ENCODE peak calls at places on chromosome 2, in ten cellular contexts. E is activated CD8-positive, alpha-beta memory T cell treated with anti-CD3 and anti-CD28 coated beads for 4 hours; B is small intestine; F is Daoy; D is lung microvascular endothelial cell; S is foreskin fibroblast; Z is PC-3; A is memory B cell; O is DMS79 treated with DMSO at 0.1 percent for 48 hours; W is activated naive CD4-positive, alpha-beta T cell. R is an unnamed sample.

GRCh38 chr2:187138240-187138639 is 289.3 kb upstream of the ZSWIM2 start:
- DNase-seq in E (no peak), B (peak; percentile 21), F (no peak), D (peak; percentile 75), S (peak; percentile 64), Z (peak; percentile 52), A (no peak), O (no peak), W (no peak), R (peak; percentile 35)

GRCh38 chr2:44130441-44130840 is 38.2 kb upstream of the PPM1B start:
- DNase-seq in E (no peak), B (no peak), F (no peak), D (peak; percentile 6), S (peak; percentile 58), Z (no peak), A (no peak), O (no peak), W (no peak), R (peak; percentile 29)

GRCh38 chr2:28454016-28454930 is 41.6 kb upstream of the PLB1 start:
- DNase-seq in E (no peak), B (no peak), F (no peak), D (no peak), S (peak; percentile 67), Z (peak; percentile 28), A (no peak), O (peak; percentile 39), W (no peak), R (no peak)

GRCh38 chr2:71530246-71530986 is 77.1 kb downstream of the DYSF start:
- DNase-seq in E (no peak), B (peak; percentile 42), F (peak; percentile 34), D (peak; percentile 65), S (peak; percentile 53), Z (peak; percentile 62), A (no peak), O (peak; percentile 15), W (no peak), R (peak; percentile 45)

GRCh38 chr2:135473567-135473966 is 57.5 kb downstream of the ZRANB3 start:
- DNase-seq in E (no peak), B (peak; percentile 1), F (peak; percentile 13), D (peak; percentile 51), S (peak; percentile 40), Z (peak; percentile 56), A (peak; percentile 6), O (no peak), W (no peak), R (peak; percentile 35)

GRCh38 chr2:9699139-9699823 is 68.5 kb upstream of the YWHAQ start:
- DNase-seq in E (no peak), B (no peak), F (peak; percentile 57), D (peak; percentile 57), S (peak; percentile 86), Z (peak; percentile 57), A (no peak), O (no peak), W (no peak), R (peak; percentile 70)

GRCh38 chr2:26270363-26270762 is 25.6 kb downstream of the HADHB start:
- DNase-seq in E (no peak), B (no peak), F (no peak), D (no peak), S (peak; percentile 46), Z (no peak), A (no peak), O (no peak), W (no peak), R (no peak)

GRCh38 chr2:100262555-100263320 is 59.6 kb downstream of the LONRF2 start:
- DNase-seq in E (peak; percentile 16), B (peak; percentile 58), F (peak; percentile 58), D (peak; percentile 57), S (peak; percentile 74), Z (peak; percentile 80), A (peak; percentile 62), O (peak; percentile 51), W (peak; percentile 6), R (peak; percentile 51)

GRCh38 chr2:231605607-231606091 is 13.0 kb downstream of the TEX44 start:
- DNase-seq in E (no peak), B (no peak), F (no peak), D (no peak), S (no peak), Z (no peak), A (no peak), O (no peak), W (no peak), R (no peak)

GRCh38 chr2:231336700-231337099 is 58.8 kb upstream of the B3GNT7 start:
- DNase-seq in E (no peak), B (no peak), F (no peak), D (no peak), S (no peak), Z (no peak), A (no peak), O (no peak), W (no peak), R (no peak)

GRCh38 chr2:10911291-10912075 is at the start of gene KCNF1:
- DNase-seq in E (no peak), B (peak; percentile 18), F (peak; percentile 71), D (peak; percentile 70), S (peak; percentile 83), Z (peak; percentile 51), A (no peak), O (peak; percentile 63), W (no peak), R (peak; percentile 64)

GRCh38 chr2:169069341-169069740 is at the start of gene DHRS9:
- DNase-seq in E (no peak), B (no peak), F (peak; percentile 82), D (peak; percentile 78), S (peak; percentile 1), Z (peak; percentile 97), A (no peak), O (no peak), W (no peak), R (peak; percentile 94)

GRCh38 chr2:205785507-205786222 is 103.4 kb downstream of the NRP2 start:
- DNase-seq in E (no peak), B (no peak), F (no peak), D (no peak), S (no peak), Z (no peak), A (no peak), O (peak; percentile 99), W (no peak), R (no peak)